ENCODE peak calls at places on chromosome 20, in nine cellular contexts. Y, R, E, U, Q, D, X, L and C are unnamed samples.

GRCh38 chr20:21387528-21387927 is 9.8 kb downstream of the NKX2-4 start:
- DNase-seq in L (no peak), Y (no peak), R (no peak), U (no peak), Q (no peak), X (no peak), E (no peak), D (no peak), C (no peak)

GRCh38 chr20:32332614-32333013 is 25.5 kb upstream of the ASXL1 start:
- DNase-seq in E (no peak), X (no peak), R (no peak), L (no peak), Y (peak; percentile 20), Q (no peak), D (no peak), U (no peak), C (no peak)

GRCh38 chr20:52494244-52494643 is 302.7 kb upstream of the ZFP64 start:
- DNase-seq in R (no peak), D (no peak), U (no peak), Y (no peak), Q (no peak), L (no peak), E (no peak), X (no peak), C (no peak)

GRCh38 chr20:31341470-31341869 is 26.9 kb upstream of the DEFB118 start:
- DNase-seq in R (no peak), Y (no peak), X (no peak), U (no peak), Q (no peak), D (no peak), E (no peak), L (no peak), C (no peak)

GRCh38 chr20:63060057-63060991 is 53.6 kb upstream of the BHLHE23 start:
- DNase-seq in E (no peak), R (no peak), L (no peak), Y (no peak), D (peak; percentile 58), Q (no peak), X (peak; percentile 86), U (no peak), C (peak; percentile 43)

GRCh38 chr20:62010551-62011402 is 54.9 kb downstream of the TAF4 start:
- DNase-seq in Y (peak; percentile 53), E (peak; percentile 40), X (peak; percentile 93), L (no peak), R (peak; percentile 10), Q (peak; percentile 61), U (peak; percentile 57), D (no peak), C (no peak)

GRCh38 chr20:58893355-58894151 is 41.0 kb downstream of the GNAS start:
- DNase-seq in Y (no peak), Q (no peak), X (no peak), R (no peak), L (no peak), D (no peak), E (no peak), U (no peak), C (no peak)

GRCh38 chr20:19840111-19840705 is 82.2 kb downstream of the RIN2 start:
- DNase-seq in L (no peak), U (no peak), X (no peak), E (no peak), D (no peak), Y (no peak), R (no peak), Q (no peak), C (no peak)

GRCh38 chr20:45339799-45340198 is 8.4 kb downstream of the SDC4 start:
- DNase-seq in D (no peak), Y (no peak), R (no peak), Q (no peak), X (no peak), U (no peak), L (no peak), E (no peak), C (no peak)

GRCh38 chr20:45337367-45338120 is 10.7 kb downstream of the SDC4 start:
- DNase-seq in R (no peak), U (no peak), D (no peak), Q (peak; percentile 84), L (no peak), E (peak; percentile 47), X (no peak), Y (peak; percentile 53), C (peak; percentile 76)

GRCh38 chr20:45338121-45339030 is 9.8 kb downstream of the SDC4 start:
- DNase-seq in D (no peak), X (no peak), E (no peak), U (no peak), R (no peak), L (no peak), Q (no peak), Y (no peak), C (no peak)

GRCh38 chr20:45340236-45340847 is 7.9 kb downstream of the SDC4 start:
- DNase-seq in X (no peak), Q (peak; percentile 67), R (no peak), U (no peak), E (no peak), Y (no peak), L (no peak), D (no peak), C (no peak)

DNA sequence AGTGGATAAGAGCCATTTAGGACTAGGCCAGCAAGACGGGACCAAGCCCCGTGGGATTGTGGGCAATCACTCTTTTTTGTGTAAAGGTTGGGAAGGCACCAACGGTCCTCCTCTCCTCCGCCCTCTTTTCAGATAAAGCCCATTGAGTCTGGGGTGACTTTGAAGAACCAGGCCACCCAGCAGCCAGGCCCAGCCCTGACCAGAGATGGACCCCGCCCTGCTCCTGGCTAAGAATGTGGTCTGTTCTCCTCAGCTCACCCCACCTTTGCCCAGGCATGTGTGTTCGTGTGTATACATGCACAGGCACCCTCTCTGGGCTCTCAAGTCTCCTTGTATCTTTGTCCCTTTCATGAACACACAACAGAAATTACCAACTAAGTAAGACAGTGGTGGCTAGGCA is 9.1 kb downstream of the SDC4 start:
- DNase-seq in Q (no peak), Y (peak; percentile 61), E (no peak), L (no peak), X (no peak), D (no peak), U (no peak), R (no peak), C (no peak)
- H3K4me1 ChIP-seq in Q (peaks cover 72% of the 10 kb centered on the region), Y (peaks cover 83% of the 10 kb centered on the region), E (peaks cover 87% of the 10 kb centered on the region), L (peaks cover 83% of the 10 kb centered on the region), X (peaks cover 62% of the 10 kb centered on the region), D (no peaks in the 10 kb centered on the region), U (no peaks in the 10 kb centered on the region), R (peaks cover 88% of the 10 kb centered on the region), C (peaks cover 46% of the 10 kb centered on the region)

GRCh38 chr20:56870271-56870670 is 241.2 kb downstream of the TFAP2C start:
- DNase-seq in Y (no peak), Q (no peak), X (no peak), L (no peak), E (no peak), D (no peak), R (no peak), U (no peak), C (no peak)

GRCh38 chr20:56871691-56872090 is 242.6 kb downstream of the TFAP2C start:
- DNase-seq in E (no peak), U (no peak), D (no peak), Y (no peak), Q (no peak), X (no peak), R (no peak), L (no peak), C (no peak)

GRCh38 chr20:56861590-56861989 is 232.5 kb downstream of the TFAP2C start:
- DNase-seq in L (no peak), D (no peak), R (no peak), Y (no peak), Q (no peak), E (no peak), X (no peak), U (no peak), C (no peak)

GRCh38 chr20:56865055-56865454 is 235.9 kb downstream of the TFAP2C start:
- DNase-seq in Y (peak; percentile 22), E (no peak), D (no peak), Q (no peak), L (no peak), U (no peak), R (no peak), X (no peak), C (no peak)

DNA sequence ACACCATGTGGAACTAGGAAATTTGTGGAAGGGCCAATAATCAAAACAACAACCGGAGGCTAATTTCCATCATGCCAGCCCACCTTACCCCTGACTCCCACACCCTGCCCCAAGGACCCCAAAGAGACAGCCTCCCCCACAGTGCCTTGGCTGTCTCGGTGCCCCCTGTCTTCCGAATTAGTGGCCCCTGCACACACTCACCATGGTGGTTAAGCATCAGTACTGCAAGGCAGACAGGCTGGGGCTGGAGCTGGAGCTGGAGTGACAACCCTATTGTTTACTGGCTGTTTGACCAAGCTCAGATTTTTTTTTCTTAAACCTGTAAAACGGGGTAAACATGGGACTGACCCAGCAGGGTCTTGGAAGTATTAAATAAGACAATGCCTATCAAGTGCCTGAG is 238.0 kb downstream of the TFAP2C start:
- DNase-seq in E (no peak), X (no peak), R (no peak), U (no peak), Y (no peak), D (no peak), L (no peak), Q (no peak), C (no peak)
- TF ChIP-seq CTCF in E (no peak), X (no peak), R (no peak), U (no peak), Y (no peak), D (no peak), L (peak; percentile 15), Q (no peak), C (no peak)

DNA sequence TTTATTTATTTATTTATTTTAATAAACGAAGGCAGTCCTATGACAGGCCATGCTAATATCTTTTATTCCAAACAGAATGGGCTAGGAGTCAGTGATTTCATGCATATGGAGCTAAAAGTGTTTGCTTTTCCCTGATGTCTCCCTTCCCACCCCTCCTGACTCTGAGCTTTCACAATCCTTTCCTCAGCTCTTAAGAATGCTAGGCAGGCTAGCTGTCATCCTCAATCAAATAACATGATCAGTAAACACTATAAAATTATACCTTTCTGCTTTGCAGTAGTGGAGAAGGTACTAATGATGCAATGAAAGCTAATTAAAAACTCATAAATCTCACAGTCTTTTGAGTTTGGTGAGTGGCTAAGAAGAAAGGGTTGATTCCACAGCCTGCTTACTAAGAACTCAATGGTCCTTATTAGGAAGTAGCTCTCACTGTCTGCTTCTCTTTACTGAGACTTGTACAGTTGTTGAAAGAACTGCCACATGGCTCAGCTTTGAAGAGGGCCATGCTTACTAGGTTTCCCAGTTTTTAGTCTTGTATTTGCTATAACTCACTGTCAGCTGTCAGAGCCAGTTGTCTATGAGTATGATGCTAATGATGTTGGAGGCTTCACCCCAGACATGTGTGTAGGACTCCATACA is 250.9 kb upstream of the JAG1 start:
- DNase-seq in X (no peak), U (no peak), L (no peak), R (no peak), D (no peak), E (no peak), Y (no peak), Q (no peak), C (no peak)
- H3K4me1 ChIP-seq in X (peaks cover 45% of the 10 kb centered on the region), U (no peaks in the 10 kb centered on the region), L (peaks cover 8% of the 10 kb centered on the region), R (peaks cover 14% of the 10 kb centered on the region), D (no peaks in the 10 kb centered on the region), E (peaks cover 15% of the 10 kb centered on the region), Y (no peaks in the 10 kb centered on the region), Q (peaks cover 11% of the 10 kb centered on the region), C (no peaks in the 10 kb centered on the region)

DNA sequence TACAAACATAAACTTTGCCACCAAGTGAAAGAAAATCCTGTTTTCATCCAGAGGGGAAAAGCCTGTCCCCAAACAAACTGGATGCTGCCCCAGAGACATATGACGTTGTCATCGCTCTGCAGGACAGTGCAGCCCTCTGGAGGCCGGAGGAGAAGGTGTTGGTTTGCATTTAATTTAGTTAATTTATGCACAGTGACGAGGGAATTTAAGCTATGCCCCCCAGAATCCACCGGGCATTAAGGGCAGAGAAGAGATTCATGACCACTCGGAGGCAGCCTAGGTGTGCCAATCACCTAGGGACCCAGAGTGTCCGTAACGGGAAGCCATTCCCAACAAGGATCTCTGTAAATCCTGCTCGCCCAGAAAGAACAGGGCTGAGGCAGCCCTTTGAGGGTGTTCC is 45.1 kb downstream of the NINL start:
- DNase-seq in L (no peak), R (peak; percentile 16), Q (peak; percentile 50), X (no peak), Y (no peak), E (no peak), D (no peak), U (no peak), C (peak; percentile 41)
- TF ChIP-seq CTCF in L (peak; percentile 66), R (peak; percentile 55), Q (peak; percentile 30), X (peak; percentile 22), Y (peak; percentile 41), E (peak; percentile 55), D (peak; percentile 19), U (peak; percentile 57), C (no peak)